ENCODE peak calls at places on chromosomes 13 and 19, in eight cellular contexts. One of them, this sample, is unnamed.

GRCh38 chr13:101552797-101553196 is 100.3 kb downstream of the ITGBL1 start:
- DNase-seq in H54: no peak
- DNase-seq in NCI-H748 treated with DMSO at 0.1 percent for 48 hours: no peak
- DNase-seq in activated CD4-positive, alpha-beta T cell treated with anti-CD3 and anti-CD28 coated beads for 36 hours: no peak
- DNase-seq in activated CD8-positive, alpha-beta memory T cell treated with anti-CD3 and anti-CD28 coated beads, Interleukin-2, amount 10 ng/mL, durations not matched to agents 7 days and 5 days: no peak
- DNase-seq in EL: peak; percentile 80
- DNase-seq in HS-5: no peak
- DNase-seq in NCI-H1417: no peak
- DNase-seq in this sample: no peak

GRCh38 chr19:21468791-21469190 is 36.6 kb upstream of the ZNF429 start:
- DNase-seq in H54: no peak
- DNase-seq in NCI-H748 treated with DMSO at 0.1 percent for 48 hours: no peak
- DNase-seq in HS-5: no peak
- DNase-seq in activated CD8-positive, alpha-beta memory T cell treated with anti-CD3 and anti-CD28 coated beads, Interleukin-2, amount 10 ng/mL, durations not matched to agents 7 days and 5 days: no peak
- DNase-seq in NCI-H1417: no peak
- DNase-seq in activated CD4-positive, alpha-beta T cell treated with anti-CD3 and anti-CD28 coated beads for 36 hours: peak; percentile 29
- DNase-seq in EL: no peak
- DNase-seq in this sample: peak; percentile 67

GRCh38 chr19:19067276-19068072 is 3.7 kb downstream of the SLC25A42 start:
- DNase-seq in H54: no peak
- DNase-seq in activated CD8-positive, alpha-beta memory T cell treated with anti-CD3 and anti-CD28 coated beads, Interleukin-2, amount 10 ng/mL, durations not matched to agents 7 days and 5 days: no peak
- DNase-seq in NCI-H1417: no peak
- DNase-seq in activated CD4-positive, alpha-beta T cell treated with anti-CD3 and anti-CD28 coated beads for 36 hours: no peak
- DNase-seq in EL: no peak
- DNase-seq in NCI-H748 treated with DMSO at 0.1 percent for 48 hours: no peak
- DNase-seq in HS-5: no peak
- DNase-seq in this sample: peak; percentile 67

GRCh38 chr13:97058417-97058816 is 64.1 kb upstream of the OXGR1 start:
- DNase-seq in activated CD4-positive, alpha-beta T cell treated with anti-CD3 and anti-CD28 coated beads for 36 hours: no peak
- DNase-seq in HS-5: no peak
- DNase-seq in H54: no peak
- DNase-seq in NCI-H1417: no peak
- DNase-seq in activated CD8-positive, alpha-beta memory T cell treated with anti-CD3 and anti-CD28 coated beads, Interleukin-2, amount 10 ng/mL, durations not matched to agents 7 days and 5 days: no peak
- DNase-seq in NCI-H748 treated with DMSO at 0.1 percent for 48 hours: no peak
- DNase-seq in EL: no peak
- DNase-seq in this sample: no peak

GRCh38 chr13:98089246-98089645 is 53.6 kb upstream of the FARP1 start:
- DNase-seq in HS-5: peak; percentile 61
- DNase-seq in H54: no peak
- DNase-seq in NCI-H748 treated with DMSO at 0.1 percent for 48 hours: no peak
- DNase-seq in activated CD8-positive, alpha-beta memory T cell treated with anti-CD3 and anti-CD28 coated beads, Interleukin-2, amount 10 ng/mL, durations not matched to agents 7 days and 5 days: no peak
- DNase-seq in EL: peak; percentile 54
- DNase-seq in NCI-H1417: no peak
- DNase-seq in activated CD4-positive, alpha-beta T cell treated with anti-CD3 and anti-CD28 coated beads for 36 hours: no peak
- DNase-seq in this sample: no peak

GRCh38 chr13:98890186-98890585 is 87.7 kb downstream of the DOCK9 start:
- DNase-seq in activated CD8-positive, alpha-beta memory T cell treated with anti-CD3 and anti-CD28 coated beads, Interleukin-2, amount 10 ng/mL, durations not matched to agents 7 days and 5 days: peak; percentile 51
- DNase-seq in NCI-H1417: no peak
- DNase-seq in HS-5: peak; percentile 65
- DNase-seq in NCI-H748 treated with DMSO at 0.1 percent for 48 hours: no peak
- DNase-seq in EL: peak; percentile 49
- DNase-seq in activated CD4-positive, alpha-beta T cell treated with anti-CD3 and anti-CD28 coated beads for 36 hours: peak; percentile 77
- DNase-seq in H54: peak; percentile 66
- DNase-seq in this sample: no peak

GRCh38 chr13:113874579-113875428 is 10.9 kb upstream of the GAS6 start:
- DNase-seq in activated CD8-positive, alpha-beta memory T cell treated with anti-CD3 and anti-CD28 coated beads, Interleukin-2, amount 10 ng/mL, durations not matched to agents 7 days and 5 days: peak; percentile 29
- DNase-seq in HS-5: no peak
- DNase-seq in NCI-H748 treated with DMSO at 0.1 percent for 48 hours: no peak
- DNase-seq in NCI-H1417: no peak
- DNase-seq in EL: no peak
- DNase-seq in H54: no peak
- DNase-seq in activated CD4-positive, alpha-beta T cell treated with anti-CD3 and anti-CD28 coated beads for 36 hours: no peak
- DNase-seq in this sample: no peak

GRCh38 chr19:11552666-11553372 is 6.2 kb downstream of the ELOF1 start:
- DNase-seq in NCI-H748 treated with DMSO at 0.1 percent for 48 hours: no peak
- DNase-seq in H54: no peak
- DNase-seq in activated CD8-positive, alpha-beta memory T cell treated with anti-CD3 and anti-CD28 coated beads, Interleukin-2, amount 10 ng/mL, durations not matched to agents 7 days and 5 days: no peak
- DNase-seq in HS-5: no peak
- DNase-seq in NCI-H1417: no peak
- DNase-seq in EL: no peak
- DNase-seq in activated CD4-positive, alpha-beta T cell treated with anti-CD3 and anti-CD28 coated beads for 36 hours: no peak
- DNase-seq in this sample: no peak

GRCh38 chr19:4673216-4673615 is 3.1 kb upstream of the MYDGF start:
- DNase-seq in activated CD8-positive, alpha-beta memory T cell treated with anti-CD3 and anti-CD28 coated beads, Interleukin-2, amount 10 ng/mL, durations not matched to agents 7 days and 5 days: no peak
- DNase-seq in HS-5: no peak
- DNase-seq in NCI-H748 treated with DMSO at 0.1 percent for 48 hours: no peak
- DNase-seq in NCI-H1417: no peak
- DNase-seq in activated CD4-positive, alpha-beta T cell treated with anti-CD3 and anti-CD28 coated beads for 36 hours: no peak
- DNase-seq in EL: no peak
- DNase-seq in H54: no peak
- DNase-seq in this sample: no peak

GRCh38 chr13:28337196-28338045 is 157.5 kb downstream of the FLT1 start:
- DNase-seq in activated CD8-positive, alpha-beta memory T cell treated with anti-CD3 and anti-CD28 coated beads, Interleukin-2, amount 10 ng/mL, durations not matched to agents 7 days and 5 days: no peak
- DNase-seq in H54: no peak
- DNase-seq in NCI-H1417: no peak
- DNase-seq in NCI-H748 treated with DMSO at 0.1 percent for 48 hours: no peak
- DNase-seq in activated CD4-positive, alpha-beta T cell treated with anti-CD3 and anti-CD28 coated beads for 36 hours: no peak
- DNase-seq in EL: peak; percentile 94
- DNase-seq in HS-5: peak; percentile 40
- DNase-seq in this sample: peak; percentile 24

GRCh38 chr13:89977203-89977602 is 1370.3 kb upstream of the MIR17HG start:
- DNase-seq in HS-5: no peak
- DNase-seq in NCI-H748 treated with DMSO at 0.1 percent for 48 hours: no peak
- DNase-seq in activated CD8-positive, alpha-beta memory T cell treated with anti-CD3 and anti-CD28 coated beads, Interleukin-2, amount 10 ng/mL, durations not matched to agents 7 days and 5 days: no peak
- DNase-seq in activated CD4-positive, alpha-beta T cell treated with anti-CD3 and anti-CD28 coated beads for 36 hours: no peak
- DNase-seq in EL: no peak
- DNase-seq in NCI-H1417: no peak
- DNase-seq in H54: no peak
- DNase-seq in this sample: no peak

GRCh38 chr13:50133277-50133953 is 118.2 kb downstream of the KCNRG start:
- DNase-seq in H54: no peak
- DNase-seq in EL: no peak
- DNase-seq in NCI-H748 treated with DMSO at 0.1 percent for 48 hours: no peak
- DNase-seq in activated CD8-positive, alpha-beta memory T cell treated with anti-CD3 and anti-CD28 coated beads, Interleukin-2, amount 10 ng/mL, durations not matched to agents 7 days and 5 days: no peak
- DNase-seq in activated CD4-positive, alpha-beta T cell treated with anti-CD3 and anti-CD28 coated beads for 36 hours: no peak
- DNase-seq in NCI-H1417: no peak
- DNase-seq in HS-5: no peak
- DNase-seq in this sample: no peak

GRCh38 chr13:114130708-114131580 is 1.5 kb downstream of the RASA3 start:
- DNase-seq in activated CD8-positive, alpha-beta memory T cell treated with anti-CD3 and anti-CD28 coated beads, Interleukin-2, amount 10 ng/mL, durations not matched to agents 7 days and 5 days: peak; percentile 88
- DNase-seq in activated CD4-positive, alpha-beta T cell treated with anti-CD3 and anti-CD28 coated beads for 36 hours: peak; percentile 80
- DNase-seq in HS-5: peak; percentile 45
- DNase-seq in NCI-H748 treated with DMSO at 0.1 percent for 48 hours: peak; percentile 27
- DNase-seq in H54: peak; percentile 93
- DNase-seq in NCI-H1417: peak; percentile 81
- DNase-seq in EL: peak; percentile 94
- DNase-seq in this sample: peak; percentile 64

GRCh38 chr13:100532836-100533435 is 55.7 kb downstream of the GGACT start:
- DNase-seq in NCI-H748 treated with DMSO at 0.1 percent for 48 hours: no peak
- DNase-seq in NCI-H1417: no peak
- DNase-seq in activated CD4-positive, alpha-beta T cell treated with anti-CD3 and anti-CD28 coated beads for 36 hours: no peak
- DNase-seq in HS-5: no peak
- DNase-seq in activated CD8-positive, alpha-beta memory T cell treated with anti-CD3 and anti-CD28 coated beads, Interleukin-2, amount 10 ng/mL, durations not matched to agents 7 days and 5 days: peak; percentile 37
- DNase-seq in EL: no peak
- DNase-seq in H54: no peak
- DNase-seq in this sample: no peak

GRCh38 chr19:52391135-52391534 is 6.5 kb upstream of the ZNF528 start:
- DNase-seq in NCI-H748 treated with DMSO at 0.1 percent for 48 hours: no peak
- DNase-seq in activated CD4-positive, alpha-beta T cell treated with anti-CD3 and anti-CD28 coated beads for 36 hours: no peak
- DNase-seq in activated CD8-positive, alpha-beta memory T cell treated with anti-CD3 and anti-CD28 coated beads, Interleukin-2, amount 10 ng/mL, durations not matched to agents 7 days and 5 days: no peak
- DNase-seq in H54: no peak
- DNase-seq in HS-5: no peak
- DNase-seq in EL: no peak
- DNase-seq in NCI-H1417: no peak
- DNase-seq in this sample: peak; percentile 64

GRCh38 chr13:70668293-70668692 is 560.0 kb upstream of the KLHL1 start:
- DNase-seq in activated CD8-positive, alpha-beta memory T cell treated with anti-CD3 and anti-CD28 coated beads, Interleukin-2, amount 10 ng/mL, durations not matched to agents 7 days and 5 days: no peak
- DNase-seq in NCI-H748 treated with DMSO at 0.1 percent for 48 hours: peak; percentile 23
- DNase-seq in EL: no peak
- DNase-seq in activated CD4-positive, alpha-beta T cell treated with anti-CD3 and anti-CD28 coated beads for 36 hours: no peak
- DNase-seq in H54: no peak
- DNase-seq in NCI-H1417: peak; percentile 29
- DNase-seq in HS-5: no peak
- DNase-seq in this sample: no peak

GRCh38 chr13:111049791-111050538 is 65.1 kb upstream of the ARHGEF7 start:
- DNase-seq in activated CD8-positive, alpha-beta memory T cell treated with anti-CD3 and anti-CD28 coated beads, Interleukin-2, amount 10 ng/mL, durations not matched to agents 7 days and 5 days: no peak
- DNase-seq in NCI-H748 treated with DMSO at 0.1 percent for 48 hours: no peak
- DNase-seq in H54: peak; percentile 47
- DNase-seq in NCI-H1417: peak; percentile 57
- DNase-seq in HS-5: no peak
- DNase-seq in EL: peak; percentile 22
- DNase-seq in activated CD4-positive, alpha-beta T cell treated with anti-CD3 and anti-CD28 coated beads for 36 hours: peak; percentile 21
- DNase-seq in this sample: no peak

GRCh38 chr19:4763021-4763420 is 28.5 kb upstream of the FEM1A start:
- DNase-seq in H54: no peak
- DNase-seq in HS-5: no peak
- DNase-seq in activated CD8-positive, alpha-beta memory T cell treated with anti-CD3 and anti-CD28 coated beads, Interleukin-2, amount 10 ng/mL, durations not matched to agents 7 days and 5 days: no peak
- DNase-seq in NCI-H748 treated with DMSO at 0.1 percent for 48 hours: no peak
- DNase-seq in EL: no peak
- DNase-seq in activated CD4-positive, alpha-beta T cell treated with anti-CD3 and anti-CD28 coated beads for 36 hours: no peak
- DNase-seq in NCI-H1417: no peak
- DNase-seq in this sample: no peak

GRCh38 chr13:78660130-78660857 is 1.3 kb upstream of the OBI1 start:
- DNase-seq in NCI-H1417: no peak
- DNase-seq in EL: no peak
- DNase-seq in NCI-H748 treated with DMSO at 0.1 percent for 48 hours: no peak
- DNase-seq in activated CD4-positive, alpha-beta T cell treated with anti-CD3 and anti-CD28 coated beads for 36 hours: peak; percentile 48
- DNase-seq in H54: no peak
- DNase-seq in HS-5: no peak
- DNase-seq in activated CD8-positive, alpha-beta memory T cell treated with anti-CD3 and anti-CD28 coated beads, Interleukin-2, amount 10 ng/mL, durations not matched to agents 7 days and 5 days: peak; percentile 42
- DNase-seq in this sample: no peak

GRCh38 chr19:12833747-12834417 is 497 bp downstream of the RTBDN start:
- DNase-seq in NCI-H748 treated with DMSO at 0.1 percent for 48 hours: peak; percentile 12
- DNase-seq in activated CD8-positive, alpha-beta memory T cell treated with anti-CD3 and anti-CD28 coated beads, Interleukin-2, amount 10 ng/mL, durations not matched to agents 7 days and 5 days: no peak
- DNase-seq in activated CD4-positive, alpha-beta T cell treated with anti-CD3 and anti-CD28 coated beads for 36 hours: peak; percentile 71
- DNase-seq in H54: no peak
- DNase-seq in NCI-H1417: peak; percentile 90
- DNase-seq in HS-5: no peak
- DNase-seq in EL: peak; percentile 31
- DNase-seq in this sample: peak; percentile 76

GRCh38 chr19:48656840-48657474 is 11.0 kb upstream of the CA11 start:
- DNase-seq in H54: peak; percentile 65
- DNase-seq in HS-5: peak; percentile 94
- DNase-seq in activated CD8-positive, alpha-beta memory T cell treated with anti-CD3 and anti-CD28 coated beads, Interleukin-2, amount 10 ng/mL, durations not matched to agents 7 days and 5 days: no peak
- DNase-seq in NCI-H748 treated with DMSO at 0.1 percent for 48 hours: no peak
- DNase-seq in EL: peak; percentile 93
- DNase-seq in NCI-H1417: no peak
- DNase-seq in activated CD4-positive, alpha-beta T cell treated with anti-CD3 and anti-CD28 coated beads for 36 hours: no peak
- DNase-seq in this sample: no peak

GRCh38 chr13:37627428-37627827 is 28.9 kb upstream of the POSTN start:
- DNase-seq in NCI-H748 treated with DMSO at 0.1 percent for 48 hours: peak; percentile 76
- DNase-seq in activated CD8-positive, alpha-beta memory T cell treated with anti-CD3 and anti-CD28 coated beads, Interleukin-2, amount 10 ng/mL, durations not matched to agents 7 days and 5 days: no peak
- DNase-seq in EL: no peak
- DNase-seq in activated CD4-positive, alpha-beta T cell treated with anti-CD3 and anti-CD28 coated beads for 36 hours: no peak
- DNase-seq in HS-5: no peak
- DNase-seq in NCI-H1417: peak; percentile 69
- DNase-seq in H54: no peak
- DNase-seq in this sample: no peak

GRCh38 chr13:28532226-28533048 is 37.5 kb upstream of the FLT1 start:
- DNase-seq in activated CD4-positive, alpha-beta T cell treated with anti-CD3 and anti-CD28 coated beads for 36 hours: peak; percentile 46
- DNase-seq in activated CD8-positive, alpha-beta memory T cell treated with anti-CD3 and anti-CD28 coated beads, Interleukin-2, amount 10 ng/mL, durations not matched to agents 7 days and 5 days: no peak
- DNase-seq in EL: peak; percentile 55
- DNase-seq in NCI-H748 treated with DMSO at 0.1 percent for 48 hours: no peak
- DNase-seq in HS-5: no peak
- DNase-seq in NCI-H1417: no peak
- DNase-seq in H54: no peak
- DNase-seq in this sample: no peak

GRCh38 chr13:71144883-71145282 is 722.1 kb downstream of the DACH1 start:
- DNase-seq in NCI-H1417: no peak
- DNase-seq in activated CD4-positive, alpha-beta T cell treated with anti-CD3 and anti-CD28 coated beads for 36 hours: no peak
- DNase-seq in NCI-H748 treated with DMSO at 0.1 percent for 48 hours: no peak
- DNase-seq in H54: no peak
- DNase-seq in EL: no peak
- DNase-seq in activated CD8-positive, alpha-beta memory T cell treated with anti-CD3 and anti-CD28 coated beads, Interleukin-2, amount 10 ng/mL, durations not matched to agents 7 days and 5 days: no peak
- DNase-seq in HS-5: no peak
- DNase-seq in this sample: no peak

GRCh38 chr13:53250272-53250875 is 221.8 kb downstream of the OLFM4 start:
- DNase-seq in NCI-H1417: peak; percentile 97
- DNase-seq in H54: peak; percentile 1
- DNase-seq in activated CD4-positive, alpha-beta T cell treated with anti-CD3 and anti-CD28 coated beads for 36 hours: peak; percentile 13
- DNase-seq in HS-5: peak; percentile 15
- DNase-seq in activated CD8-positive, alpha-beta memory T cell treated with anti-CD3 and anti-CD28 coated beads, Interleukin-2, amount 10 ng/mL, durations not matched to agents 7 days and 5 days: no peak
- DNase-seq in NCI-H748 treated with DMSO at 0.1 percent for 48 hours: peak; percentile 88
- DNase-seq in EL: peak; percentile 62
- DNase-seq in this sample: peak; percentile 94

GRCh38 chr13:43495732-43496131 is 291.0 kb downstream of the ENOX1 start:
- DNase-seq in HS-5: no peak
- DNase-seq in EL: no peak
- DNase-seq in activated CD4-positive, alpha-beta T cell treated with anti-CD3 and anti-CD28 coated beads for 36 hours: no peak
- DNase-seq in activated CD8-positive, alpha-beta memory T cell treated with anti-CD3 and anti-CD28 coated beads, Interleukin-2, amount 10 ng/mL, durations not matched to agents 7 days and 5 days: no peak
- DNase-seq in H54: no peak
- DNase-seq in NCI-H748 treated with DMSO at 0.1 percent for 48 hours: no peak
- DNase-seq in NCI-H1417: no peak
- DNase-seq in this sample: no peak